ENCODE peak calls at places on chromosomes 12 and 14, in eight cellular contexts. Y is A549, I is HepG2, R is WTC11, J is SK-N-SH, C is K562, M is H1, F is GM12878. W is an unnamed sample.

GRCh38 chr12:130850418-130851021 is 11.5 kb upstream of the STX2 start:
- DNase-seq in Y (no peak), J (no peak), M (no peak), C (no peak), I (no peak), F (no peak), R (no peak), W (no peak)

GRCh38 chr14:105465209-105466031 is 9.2 kb upstream of the CRIP2 start:
- DNase-seq in M (no peak), J (no peak), R (peak), C (no peak), I (no peak), Y (no peak), F (no peak), W (no peak)

GRCh38 chr14:92906823-92907222 is 16.1 kb upstream of the CHGA start:
- DNase-seq in F (no peak), Y (no peak), R (no peak), M (no peak), I (peak), C (no peak), J (peak), W (no peak)

GRCh38 chr14:24130380-24130716 is at the start of gene FITM1:
- DNase-seq in C (no peak), M (no peak), R (no peak), Y (no peak), J (no peak), F (no peak), I (no peak), W (no peak)

GRCh38 chr12:79119796-79120195 is 255.2 kb downstream of the SYT1 start:
- DNase-seq in I (no peak), C (no peak), R (peak), M (no peak), F (no peak), Y (no peak), J (no peak), W (no peak)

GRCh38 chr14:35365130-35366047 is 39.2 kb downstream of the NFKBIA start:
- DNase-seq in M (no peak), C (peak), I (peak), Y (peak), R (no peak), F (no peak), J (no peak), W (peak)

GRCh38 chr12:70733385-70733784 is 96.2 kb upstream of the PTPRB start:
- DNase-seq in M (no peak), F (peak), Y (peak), J (peak), C (peak), R (no peak), I (peak), W (peak)

GRCh38 chr12:129241852-129242251 is 388.6 kb downstream of the GLT1D1 start:
- DNase-seq in C (no peak), M (no peak), F (no peak), I (no peak), Y (no peak), J (no peak), R (no peak), W (no peak)

GRCh38 chr14:64792231-64792630 is 87.5 kb downstream of the SPTB start:
- DNase-seq in R (no peak), I (no peak), Y (no peak), J (no peak), F (no peak), M (no peak), C (no peak), W (no peak)

GRCh38 chr14:93984070-93984469 is 7.7 kb upstream of the ASB2 start:
- DNase-seq in Y (no peak), F (no peak), J (no peak), M (no peak), I (no peak), C (no peak), R (no peak), W (peak)
- TF ChIP-seq USF2 in Y (no peak), F (no peak), J (no peak), M (no peak), I (no peak), C (no peak), R (no peak), W (no peak)

GRCh38 chr14:50855558-50855957 is 16.3 kb upstream of the ABHD12B start:
- DNase-seq in C (no peak), I (no peak), F (no peak), R (no peak), Y (no peak), J (no peak), M (no peak), W (no peak)
- TF ChIP-seq USF2 in C (no peak), I (no peak), F (no peak), R (no peak), Y (no peak), J (no peak), M (no peak), W (no peak)

GRCh38 chr14:67984274-67984673 is 164.7 kb downstream of the RAD51B start:
- DNase-seq in Y (no peak), J (no peak), I (no peak), F (no peak), R (no peak), C (no peak), M (no peak), W (no peak)

GRCh38 chr14:67982711-67983608 is 163.4 kb downstream of the RAD51B start:
- DNase-seq in J (no peak), F (no peak), R (no peak), C (no peak), Y (no peak), I (no peak), M (no peak), W (peak)

DNA sequence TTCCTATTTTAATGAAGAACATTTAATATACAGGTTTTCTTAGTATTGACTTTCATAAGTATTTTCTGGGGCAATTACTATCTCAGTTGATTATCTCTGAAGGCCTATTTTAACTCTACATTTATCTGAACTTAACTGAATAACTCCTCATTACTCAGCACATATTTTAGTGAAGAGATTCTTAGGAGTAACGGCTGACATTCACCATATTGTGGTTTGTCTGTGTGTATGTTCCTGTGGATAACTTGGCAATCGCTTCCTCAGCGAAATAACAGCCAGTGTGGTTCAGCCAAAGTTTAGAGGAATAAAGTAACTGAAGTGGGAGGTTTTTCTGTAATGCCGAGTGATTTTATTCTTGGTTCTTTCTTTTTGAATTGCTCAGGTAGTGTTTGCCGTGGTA is 168.0 kb downstream of the RAD51B start:
- DNase-seq in Y (no peak), J (no peak), R (no peak), I (no peak), M (no peak), C (no peak), F (no peak), W (peak)
- TF ChIP-seq USF2 in Y (no peak), J (no peak), R (no peak), I (no peak), M (no peak), C (no peak), F (no peak), W (no peak)

GRCh38 chr14:60300019-60300418 is 51.0 kb downstream of the PPM1A start:
- DNase-seq in M (no peak), J (no peak), Y (no peak), R (no peak), F (no peak), C (no peak), I (no peak), W (no peak)

GRCh38 chr14:60303745-60304144 is 54.7 kb downstream of the PPM1A start:
- DNase-seq in J (no peak), M (no peak), Y (no peak), I (no peak), C (no peak), R (no peak), F (no peak), W (no peak)

GRCh38 chr14:60304509-60304908 is 55.5 kb downstream of the PPM1A start:
- DNase-seq in R (no peak), M (no peak), F (no peak), I (peak), Y (no peak), C (no peak), J (no peak), W (no peak)

GRCh38 chr14:60301685-60302084 is 52.7 kb downstream of the PPM1A start:
- DNase-seq in M (no peak), I (no peak), C (no peak), Y (no peak), F (no peak), R (no peak), J (no peak), W (no peak)

DNA sequence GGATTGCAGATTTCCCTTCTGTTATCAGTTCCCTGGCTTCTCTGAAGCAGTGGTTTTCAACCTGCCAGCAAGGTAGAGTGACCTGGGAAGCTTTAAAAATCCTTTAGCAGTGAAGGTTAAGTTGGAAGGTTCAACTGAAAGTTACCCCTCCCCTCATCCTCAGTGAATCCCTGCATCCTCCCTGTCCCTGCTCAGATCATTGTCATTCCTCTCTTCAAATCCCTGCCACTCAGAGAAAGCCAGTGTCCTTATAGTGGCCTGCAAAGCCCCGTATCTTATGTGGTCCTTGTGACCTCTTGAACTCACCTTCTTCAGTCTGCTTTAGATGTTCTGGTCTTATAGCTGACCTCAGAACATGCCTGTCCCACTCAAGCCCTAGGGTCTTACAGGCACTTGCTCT is 53.6 kb downstream of the PPM1A start:
- DNase-seq in M (no peak), Y (no peak), R (no peak), J (no peak), F (no peak), C (no peak), I (no peak), W (no peak)
- TF ChIP-seq USF2 in M (no peak), Y (no peak), R (no peak), J (no peak), F (no peak), C (no peak), I (no peak), W (no peak)

DNA sequence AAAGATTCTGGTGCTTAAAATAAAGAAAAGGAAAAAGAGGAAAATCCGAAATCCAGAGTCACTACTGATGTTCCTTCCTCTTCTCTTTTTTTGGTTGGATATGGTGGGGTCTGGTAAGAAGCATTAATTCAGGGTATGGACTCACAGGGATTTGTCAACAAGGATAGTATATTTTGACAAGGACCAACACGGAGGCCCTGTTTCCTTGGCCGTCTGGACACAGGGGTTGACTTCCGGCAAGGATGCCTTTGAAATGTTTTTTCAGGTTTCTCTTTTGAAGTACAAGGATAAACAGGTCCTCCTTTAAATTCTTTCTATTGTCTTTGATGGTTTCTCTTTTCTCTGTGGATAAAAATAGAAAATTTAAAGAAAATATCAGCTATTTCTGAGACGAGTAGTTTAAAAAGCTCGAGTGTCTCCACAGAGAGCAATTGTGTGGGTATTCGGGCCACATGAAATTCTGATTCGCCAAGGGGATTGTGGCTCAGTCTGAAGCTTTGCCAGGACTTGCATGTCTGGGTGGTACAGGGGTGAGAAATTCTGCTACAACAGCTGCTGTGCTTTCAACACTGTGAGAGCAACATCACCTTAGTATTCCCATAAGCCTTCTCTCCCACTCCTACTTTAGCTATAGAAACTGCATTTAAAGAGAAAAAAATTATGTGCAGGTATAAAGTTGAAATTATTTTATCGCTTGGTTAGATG is 88.5 kb upstream of the CSRP2 start:
- DNase-seq in J (no peak), R (no peak), F (no peak), M (no peak), C (no peak), I (no peak), Y (no peak), W (no peak)
- TF ChIP-seq USF2 in J (no peak), R (no peak), F (no peak), M (no peak), C (no peak), I (no peak), Y (no peak), W (no peak)